ENCODE peak calls at places on chromosomes 11 and 22, in five cellular contexts. One of them, this sample, is unnamed.

GRCh38 chr22:27776410-27776958 is 25.1 kb downstream of the MN1 start:
- DNase-seq in tibial nerve: no peak
- DNase-seq in PC-9: no peak
- DNase-seq in lung: no peak
- DNase-seq in heart left ventricle: no peak
- DNase-seq in this sample: no peak

GRCh38 chr11:48052183-48053040 is 72.1 kb downstream of the PTPRJ start:
- DNase-seq in tibial nerve: no peak
- DNase-seq in PC-9: peak; percentile 99
- DNase-seq in lung: peak; percentile 88
- DNase-seq in heart left ventricle: peak; percentile 47
- DNase-seq in this sample: no peak

GRCh38 chr11:128279861-128280260 is 307.5 kb downstream of the ETS1 start:
- DNase-seq in tibial nerve: no peak
- DNase-seq in PC-9: no peak
- DNase-seq in lung: no peak
- DNase-seq in heart left ventricle: no peak
- DNase-seq in this sample: no peak

GRCh38 chr11:65448418-65449196 is 26.0 kb downstream of the NEAT1 start:
- DNase-seq in tibial nerve: no peak
- DNase-seq in PC-9: peak; percentile 34
- DNase-seq in lung: no peak
- DNase-seq in heart left ventricle: no peak
- DNase-seq in this sample: no peak

GRCh38 chr11:121497176-121497995 is 44.6 kb upstream of the SORL1-AS1 start:
- DNase-seq in tibial nerve: no peak
- DNase-seq in PC-9: no peak
- DNase-seq in lung: peak; percentile 41
- DNase-seq in heart left ventricle: no peak
- DNase-seq in this sample: no peak

GRCh38 chr22:19043111-19044085 is 78.8 kb downstream of the DGCR2 start:
- DNase-seq in tibial nerve: no peak
- DNase-seq in PC-9: no peak
- DNase-seq in lung: no peak
- DNase-seq in heart left ventricle: no peak
- DNase-seq in this sample: no peak

GRCh38 chr11:79244175-79244804 is 196.5 kb downstream of the TENM4 start:
- DNase-seq in tibial nerve: peak; percentile 38
- DNase-seq in PC-9: peak; percentile 78
- DNase-seq in lung: no peak
- DNase-seq in heart left ventricle: peak; percentile 28
- DNase-seq in this sample: no peak

GRCh38 chr22:40592352-40593113 is 44.0 kb downstream of the MRTFA start:
- DNase-seq in tibial nerve: no peak
- DNase-seq in PC-9: no peak
- DNase-seq in lung: no peak
- DNase-seq in heart left ventricle: no peak
- DNase-seq in this sample: no peak

GRCh38 chr11:112297248-112297866 is 36.7 kb upstream of the PLET1 start:
- DNase-seq in tibial nerve: no peak
- DNase-seq in PC-9: no peak
- DNase-seq in lung: no peak
- DNase-seq in heart left ventricle: no peak
- DNase-seq in this sample: no peak

GRCh38 chr22:37171662-37172061 is 16.4 kb downstream of the C1QTNF6 start:
- DNase-seq in tibial nerve: no peak
- DNase-seq in PC-9: no peak
- DNase-seq in lung: no peak
- DNase-seq in heart left ventricle: no peak
- DNase-seq in this sample: no peak

GRCh38 chr11:44681698-44682097 is 45.1 kb upstream of the TSPAN18 start:
- DNase-seq in tibial nerve: no peak
- DNase-seq in PC-9: peak; percentile 54
- DNase-seq in lung: no peak
- DNase-seq in heart left ventricle: no peak
- DNase-seq in this sample: no peak

GRCh38 chr11:18700375-18700774 is 1.8 kb downstream of the TMEM86A start:
- DNase-seq in tibial nerve: no peak
- DNase-seq in PC-9: peak; percentile 95
- DNase-seq in lung: no peak
- DNase-seq in heart left ventricle: no peak
- DNase-seq in this sample: no peak

DNA sequence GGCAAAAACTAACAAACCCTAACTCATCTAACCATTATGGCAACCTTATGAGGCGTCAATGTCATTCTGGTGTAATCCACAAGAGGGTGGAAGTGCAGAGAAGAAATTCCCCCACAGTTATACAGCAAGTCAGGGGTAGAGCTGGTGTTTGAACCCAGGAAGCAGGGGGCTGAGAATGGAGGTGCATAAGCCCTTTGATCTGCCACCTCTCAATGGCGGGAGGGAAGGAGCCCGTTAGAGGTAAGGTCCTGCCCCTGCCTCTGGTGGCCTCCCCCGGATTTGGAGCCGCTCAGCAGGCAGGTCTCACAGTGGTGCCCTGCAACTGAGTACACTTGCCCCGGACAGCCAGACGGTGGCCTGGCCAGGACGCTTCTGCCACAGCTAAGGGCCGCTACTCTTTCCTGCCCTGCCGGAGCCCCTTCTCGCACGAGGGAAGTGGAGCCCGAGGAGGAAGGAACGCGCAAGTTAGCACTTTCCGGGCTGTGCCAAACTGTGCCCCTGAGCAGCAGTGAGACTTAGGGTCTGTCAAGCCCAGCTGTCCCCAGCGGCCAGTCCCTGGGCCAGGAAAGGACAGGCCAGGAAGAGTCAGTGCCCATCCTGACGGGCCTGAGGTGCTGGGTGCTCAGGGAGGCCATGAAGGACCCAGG is 1.1 kb downstream of the FXYD2 start:
- DNase-seq in tibial nerve: no peak
- DNase-seq in PC-9: no peak
- DNase-seq in lung: no peak
- DNase-seq in heart left ventricle: peak; percentile 69
- DNase-seq in this sample: peak; percentile 34
- H3K27me3 ChIP-seq in tibial nerve: no peaks in the 10 kb centered on the region
- H3K27me3 ChIP-seq in PC-9: peaks cover 31% of the 10 kb centered on the region
- H3K27me3 ChIP-seq in lung: no peaks in the 10 kb centered on the region
- H3K27me3 ChIP-seq in heart left ventricle: no peaks in the 10 kb centered on the region
- H3K27me3 ChIP-seq in this sample: no peaks in the 10 kb centered on the region

DNA sequence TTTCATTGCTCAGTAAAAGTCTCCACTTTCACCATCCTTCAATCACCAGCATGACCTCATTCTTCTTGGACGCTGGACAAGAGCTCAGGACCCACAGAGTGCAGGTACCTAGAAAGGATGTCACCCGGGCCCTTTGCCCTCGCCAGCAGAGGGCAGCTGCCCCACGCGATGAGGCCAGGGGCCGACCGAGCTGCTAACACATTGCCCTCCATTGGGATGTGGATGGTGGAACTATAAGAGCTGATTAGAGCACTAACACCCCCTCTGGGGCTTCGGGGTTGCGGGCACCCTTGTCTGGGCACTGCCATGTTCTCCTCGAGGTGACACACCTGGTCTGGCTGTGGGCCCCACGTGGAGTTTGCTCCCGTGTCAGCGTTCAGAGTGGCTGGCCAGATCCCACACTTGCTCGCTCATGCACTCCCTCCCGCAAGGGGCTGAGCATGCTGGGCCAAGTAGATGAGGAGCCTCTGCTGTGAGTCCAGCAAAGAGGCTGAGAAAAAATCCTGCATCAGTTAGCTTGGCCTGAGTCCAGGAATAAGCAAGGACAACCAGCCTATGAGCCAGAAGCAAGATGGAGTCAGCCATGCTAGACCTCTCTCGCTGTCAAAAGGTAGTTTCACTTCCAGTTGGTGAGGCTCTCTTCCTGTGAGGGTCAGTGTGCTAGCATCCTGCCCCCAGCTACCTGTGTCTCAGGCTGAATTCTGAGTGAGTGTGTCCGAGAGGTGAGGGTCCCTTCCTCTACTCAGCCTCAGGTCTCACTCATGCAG is 9.8 kb downstream of the KRTAP5-6 start:
- DNase-seq in tibial nerve: no peak
- DNase-seq in PC-9: no peak
- DNase-seq in lung: no peak
- DNase-seq in heart left ventricle: no peak
- DNase-seq in this sample: no peak
- TF ChIP-seq CTCF in tibial nerve: no peak
- TF ChIP-seq CTCF in PC-9: peak; percentile 24
- TF ChIP-seq CTCF in lung: no peak
- TF ChIP-seq CTCF in heart left ventricle: peak; percentile 29
- TF ChIP-seq CTCF in this sample: peak; percentile 21

GRCh38 chr11:134170177-134170908 is 53.4 kb downstream of the NCAPD3 start:
- DNase-seq in tibial nerve: no peak
- DNase-seq in PC-9: no peak
- DNase-seq in lung: no peak
- DNase-seq in heart left ventricle: no peak
- DNase-seq in this sample: no peak
- H3K9me3 ChIP-seq in tibial nerve: no peaks in the 10 kb centered on the region
- H3K9me3 ChIP-seq in PC-9: no peaks in the 10 kb centered on the region
- H3K9me3 ChIP-seq in lung: no peaks in the 10 kb centered on the region
- H3K9me3 ChIP-seq in heart left ventricle: no peaks in the 10 kb centered on the region
- H3K9me3 ChIP-seq in this sample: no peaks in the 10 kb centered on the region

GRCh38 chr11:43360361-43361032 is 1.8 kb downstream of the TTC17 start:
- DNase-seq in tibial nerve: no peak
- DNase-seq in PC-9: no peak
- DNase-seq in lung: no peak
- DNase-seq in heart left ventricle: no peak
- DNase-seq in this sample: no peak

GRCh38 chr11:43358308-43358669 is 431 bp upstream of the TTC17 start:
- DNase-seq in tibial nerve: no peak
- DNase-seq in PC-9: no peak
- DNase-seq in lung: no peak
- DNase-seq in heart left ventricle: no peak
- DNase-seq in this sample: no peak

GRCh38 chr11:43358670-43359431 is at the start of gene TTC17:
- DNase-seq in tibial nerve: peak; percentile 90
- DNase-seq in PC-9: peak; percentile 90
- DNase-seq in lung: peak; percentile 95
- DNase-seq in heart left ventricle: peak; percentile 97
- DNase-seq in this sample: peak; percentile 92

GRCh38 chr11:43354311-43354710 is 4.4 kb upstream of the TTC17 start:
- DNase-seq in tibial nerve: no peak
- DNase-seq in PC-9: no peak
- DNase-seq in lung: no peak
- DNase-seq in heart left ventricle: no peak
- DNase-seq in this sample: no peak

DNA sequence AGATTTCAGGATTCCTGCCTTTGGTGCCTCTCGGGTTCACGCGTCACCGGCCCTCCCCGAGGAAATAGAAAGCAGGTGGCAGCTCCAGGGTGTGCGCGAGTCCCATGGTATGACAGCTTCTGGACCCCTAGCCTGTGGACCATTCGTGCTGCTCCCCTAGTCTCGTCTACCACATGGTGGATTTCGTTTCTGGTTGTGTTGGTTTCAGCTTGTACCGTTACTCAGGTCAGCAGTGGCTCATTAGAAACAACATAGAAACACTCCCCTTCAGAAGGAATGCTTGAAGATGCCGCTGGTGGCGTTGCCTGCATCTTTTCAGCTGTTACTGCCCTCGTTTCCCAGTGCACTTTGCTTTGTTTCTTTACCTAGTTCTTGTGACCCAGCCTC is 705 bp downstream of the TTC17 start:
- DNase-seq in tibial nerve: peak; percentile 5
- DNase-seq in PC-9: peak; percentile 46
- DNase-seq in lung: no peak
- DNase-seq in heart left ventricle: no peak
- DNase-seq in this sample: no peak
- H3K27me3 ChIP-seq in tibial nerve: no peaks in the 10 kb centered on the region
- H3K27me3 ChIP-seq in PC-9: no peaks in the 10 kb centered on the region
- H3K27me3 ChIP-seq in lung: no peaks in the 10 kb centered on the region
- H3K27me3 ChIP-seq in heart left ventricle: no peaks in the 10 kb centered on the region
- H3K27me3 ChIP-seq in this sample: no peaks in the 10 kb centered on the region

DNA sequence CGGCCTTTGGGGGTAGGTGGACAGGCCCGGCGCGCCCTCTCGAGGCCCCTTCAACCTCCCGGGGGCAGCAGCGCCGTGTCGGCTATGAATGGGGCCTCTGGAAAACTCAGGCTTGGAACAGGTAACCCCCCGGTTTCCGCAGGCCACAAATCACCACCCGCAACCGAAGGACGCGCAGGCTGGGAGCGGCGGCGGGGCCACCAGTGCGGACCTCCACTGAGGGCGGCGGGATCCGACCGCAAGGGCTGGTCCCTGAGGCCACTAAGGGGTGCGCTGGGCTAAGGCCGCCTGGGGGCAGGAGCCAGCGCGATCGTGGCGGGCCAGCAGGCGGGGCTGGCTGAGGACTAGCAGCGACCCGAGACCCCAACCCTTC is 695 bp upstream of the ATF4 start:
- DNase-seq in tibial nerve: peak; percentile 49
- DNase-seq in PC-9: no peak
- DNase-seq in lung: peak; percentile 56
- DNase-seq in heart left ventricle: peak; percentile 76
- DNase-seq in this sample: no peak
- TF ChIP-seq CTCF in tibial nerve: peak; percentile 63
- TF ChIP-seq CTCF in PC-9: peak; percentile 59
- TF ChIP-seq CTCF in lung: peak; percentile 15
- TF ChIP-seq CTCF in heart left ventricle: peak; percentile 69
- TF ChIP-seq CTCF in this sample: peak; percentile 47

DNA sequence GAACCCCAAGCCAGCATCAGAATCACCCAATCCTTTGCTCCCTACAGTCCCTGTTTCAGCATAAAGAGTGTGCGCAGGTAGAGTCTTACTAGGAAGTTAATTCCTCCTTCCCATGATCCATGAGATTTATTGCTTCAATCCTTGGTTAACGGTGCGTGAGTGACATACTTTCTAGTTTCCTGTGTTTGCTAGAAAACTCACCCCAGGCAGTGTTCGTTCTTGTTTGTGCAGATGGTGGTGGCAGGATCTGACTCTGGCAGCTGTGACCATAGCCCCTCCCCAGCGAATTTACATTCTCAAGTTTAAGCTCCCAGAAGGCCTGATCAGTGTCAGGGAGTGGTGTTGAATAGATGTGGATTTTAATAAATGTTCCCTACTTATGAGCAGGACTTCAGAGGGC is 106.7 kb upstream of the CCT8L2 start:
- DNase-seq in tibial nerve: no peak
- DNase-seq in PC-9: no peak
- DNase-seq in lung: no peak
- DNase-seq in heart left ventricle: no peak
- DNase-seq in this sample: no peak
- H3K9me3 ChIP-seq in tibial nerve: peaks cover 17% of the 10 kb centered on the region
- H3K9me3 ChIP-seq in PC-9: no peaks in the 10 kb centered on the region
- H3K9me3 ChIP-seq in lung: peaks cover 6% of the 10 kb centered on the region
- H3K9me3 ChIP-seq in heart left ventricle: no peaks in the 10 kb centered on the region
- H3K9me3 ChIP-seq in this sample: no peaks in the 10 kb centered on the region

GRCh38 chr11:69705901-69706787 is 2.3 kb upstream of the FGF19 start:
- DNase-seq in tibial nerve: no peak
- DNase-seq in PC-9: no peak
- DNase-seq in lung: no peak
- DNase-seq in heart left ventricle: no peak
- DNase-seq in this sample: no peak

GRCh38 chr11:69704508-69705245 is 855 bp upstream of the FGF19 start:
- DNase-seq in tibial nerve: no peak
- DNase-seq in PC-9: no peak
- DNase-seq in lung: no peak
- DNase-seq in heart left ventricle: no peak
- DNase-seq in this sample: no peak

GRCh38 chr11:69703711-69704507 is at the start of gene FGF19:
- DNase-seq in tibial nerve: no peak
- DNase-seq in PC-9: peak; percentile 45
- DNase-seq in lung: no peak
- DNase-seq in heart left ventricle: no peak
- DNase-seq in this sample: no peak

GRCh38 chr11:69707156-69707555 is 3.3 kb upstream of the FGF19 start:
- DNase-seq in tibial nerve: no peak
- DNase-seq in PC-9: no peak
- DNase-seq in lung: no peak
- DNase-seq in heart left ventricle: no peak
- DNase-seq in this sample: no peak

GRCh38 chr11:69705246-69705856 is 1.5 kb upstream of the FGF19 start:
- DNase-seq in tibial nerve: no peak
- DNase-seq in PC-9: no peak
- DNase-seq in lung: no peak
- DNase-seq in heart left ventricle: no peak
- DNase-seq in this sample: no peak
- H3K27me3 ChIP-seq in tibial nerve: peaks cover 2% of the 10 kb centered on the region
- H3K27me3 ChIP-seq in PC-9: no peaks in the 10 kb centered on the region
- H3K27me3 ChIP-seq in lung: peaks cover 27% of the 10 kb centered on the region
- H3K27me3 ChIP-seq in heart left ventricle: peaks cover 63% of the 10 kb centered on the region
- H3K27me3 ChIP-seq in this sample: peaks cover 61% of the 10 kb centered on the region